ENCODE peak calls at places on chromosome 1, in ten cellular contexts. P, H, B, J, M, Q, D, F, Z and A are unnamed samples. For H3K27me3, the result is how much of the 10 kb centered on the place peaks cover.

GRCh38 chr1:59892836-59893811 is 33.4 kb downstream of the CYP2J2 start:
- DNase-seq in Z (no peak), D (no peak), P (no peak), M (no peak), F (no peak), H (no peak), Q (no peak), J (no peak), B (no peak), A (no peak)

GRCh38 chr1:10785855-10786638 is 10.4 kb downstream of the CASZ1 start:
- DNase-seq in F (no peak), Q (no peak), B (no peak), J (no peak), D (no peak), Z (no peak), H (no peak), M (no peak), P (no peak), A (no peak)

GRCh38 chr1:114700026-114700600 is 4.8 kb upstream of the AMPD1 start:
- DNase-seq in H (no peak), F (no peak), D (no peak), P (no peak), B (no peak), Z (no peak), M (peak), Q (no peak), J (no peak), A (no peak)

GRCh38 chr1:56414728-56415224 is 164.6 kb downstream of the PLPP3 start:
- DNase-seq in Q (no peak), Z (no peak), D (no peak), F (peak), B (no peak), J (no peak), M (no peak), H (no peak), P (no peak), A (peak)

GRCh38 chr1:22388666-22389455 is 62.8 kb upstream of the ZBTB40 start:
- DNase-seq in H (no peak), D (no peak), J (no peak), F (no peak), Z (no peak), B (no peak), M (peak), Q (peak), P (peak), A (peak)

GRCh38 chr1:41751804-41752513 is 166.8 kb downstream of the HIVEP3 start:
- DNase-seq in B (peak), P (no peak), Q (peak), J (no peak), M (peak), Z (peak), H (peak), D (no peak), F (no peak), A (no peak)

GRCh38 chr1:217369996-217370551 is 260.8 kb downstream of the GPATCH2 start:
- DNase-seq in H (no peak), J (no peak), D (no peak), B (no peak), P (no peak), Q (no peak), Z (no peak), M (peak), F (no peak), A (no peak)

GRCh38 chr1:160083968-160084770 is 2.8 kb downstream of the KCNJ9 start:
- DNase-seq in P (no peak), D (peak), J (peak), H (no peak), Z (peak), M (peak), Q (no peak), B (no peak), F (peak), A (no peak)

GRCh38 chr1:183218981-183219621 is 33.0 kb downstream of the LAMC2 start:
- DNase-seq in D (no peak), P (no peak), B (no peak), M (no peak), J (peak), Q (no peak), Z (peak), F (no peak), H (no peak), A (peak)

GRCh38 chr1:101308935-101309333 is 72.1 kb downstream of the S1PR1 start:
- DNase-seq in B (no peak), Q (no peak), P (no peak), J (peak), Z (no peak), M (no peak), H (no peak), D (no peak), F (no peak), A (no peak)
- H3K4me3 ChIP-seq in B (no peak), Q (no peak), P (no peak), J (no peak), Z (peak), M (no peak), H (no peak), D (peak), F (no peak), A (no peak)

DNA sequence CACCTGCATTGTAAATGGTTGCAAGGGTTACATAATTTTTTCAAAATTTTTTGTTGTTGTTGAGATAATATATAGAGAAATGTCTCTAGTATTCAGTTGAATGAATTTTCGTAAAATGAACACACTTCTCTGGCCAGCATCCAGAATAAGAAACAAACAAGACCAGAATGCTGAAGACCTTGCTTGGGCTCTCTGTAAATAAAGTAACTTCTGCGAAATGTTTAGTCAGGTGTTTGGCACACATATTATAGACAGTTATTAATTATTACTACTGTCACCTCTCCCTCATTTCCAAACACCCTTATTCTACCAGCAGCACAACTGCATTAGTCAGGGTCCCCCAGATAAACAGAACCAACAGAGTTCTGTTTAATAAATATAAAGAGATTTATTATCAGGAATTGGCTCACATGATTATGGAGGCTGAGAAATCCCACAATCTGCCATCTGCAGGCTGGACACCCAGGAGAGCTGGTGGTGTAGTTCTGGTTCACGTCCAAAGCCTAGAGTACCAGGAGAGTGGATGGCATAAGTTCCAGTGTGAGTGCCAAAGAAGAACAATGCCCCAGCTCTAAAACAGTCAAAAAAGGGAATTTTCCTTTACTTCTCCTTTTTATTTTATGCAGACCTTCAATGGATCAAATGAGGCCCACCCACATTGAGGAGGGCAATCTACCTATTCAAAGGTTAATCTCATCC is 44.1 kb upstream of the KCND3 start:
- DNase-seq in H (no peak), Q (no peak), J (no peak), P (no peak), M (no peak), F (no peak), B (no peak), Z (no peak), D (no peak), A (no peak)
- H3K27me3 ChIP-seq in H (under half), Q (under half), J (under half), P (under half), M (under half), F (under half), B (under half), Z (under half), D (under half), A (under half)

GRCh38 chr1:106678661-106679060 is 377.8 kb upstream of the PRMT6 start:
- DNase-seq in F (no peak), H (no peak), J (no peak), Z (no peak), Q (no peak), D (no peak), P (no peak), B (no peak), M (peak), A (no peak)
- H3K4me3 ChIP-seq in F (no peak), H (no peak), J (no peak), Z (no peak), Q (no peak), D (no peak), P (no peak), B (no peak), M (no peak), A (no peak)

DNA sequence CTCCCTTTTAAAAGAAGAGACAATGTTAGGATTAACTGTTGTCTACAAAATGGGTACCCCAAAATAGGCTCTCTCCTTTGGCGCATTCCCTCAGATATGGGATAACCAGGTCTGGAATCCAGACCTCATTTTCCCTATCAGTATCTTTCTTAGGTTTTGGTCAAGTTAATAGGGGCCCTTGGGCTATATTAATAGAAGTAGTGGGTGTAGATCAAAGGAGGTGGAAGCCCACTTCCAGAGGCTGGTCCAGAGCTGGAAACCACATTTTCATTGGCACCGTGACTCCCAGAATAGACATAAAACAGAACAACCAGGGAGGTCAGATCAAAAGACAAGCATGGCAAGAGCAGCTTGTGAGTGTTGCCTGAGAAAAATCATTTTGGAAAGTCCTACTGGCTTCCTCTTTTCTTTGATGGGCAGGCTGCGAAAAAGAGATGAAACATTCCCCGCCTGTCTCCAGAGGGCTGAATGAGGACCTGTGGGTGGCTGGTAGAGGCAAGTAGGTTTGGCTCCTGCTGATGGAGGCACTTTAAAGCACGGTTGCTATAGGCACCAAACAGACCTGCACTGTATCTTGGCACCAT is 25.8 kb upstream of the KIF21B start:
- DNase-seq in F (no peak), Z (no peak), H (no peak), D (no peak), P (no peak), Q (no peak), M (no peak), B (no peak), J (no peak), A (no peak)
- H3K27me3 ChIP-seq in F (under half), Z (under half), H (half or more), D (under half), P (under half), Q (under half), M (under half), B (under half), J (under half), A (under half)

GRCh38 chr1:27864264-27864895 is 8.0 kb upstream of the THEMIS2 start:
- DNase-seq in J (no peak), F (peak), P (no peak), Z (no peak), D (no peak), Q (no peak), B (no peak), M (peak), H (no peak), A (no peak)
- H3K4me3 ChIP-seq in J (no peak), F (no peak), P (no peak), Z (no peak), D (no peak), Q (no peak), B (no peak), M (no peak), H (no peak), A (no peak)

GRCh38 chr1:94668528-94668927 is 127.0 kb upstream of the F3 start:
- DNase-seq in Q (no peak), F (no peak), Z (no peak), B (no peak), J (no peak), P (no peak), H (no peak), M (no peak), D (no peak), A (no peak)
- H3K27me3 ChIP-seq in Q (under half), F (under half), Z (under half), B (under half), J (under half), P (under half), H (under half), M (under half), D (under half), A (under half)